ENCODE peak calls at places on chromosomes 7 and 10, in eight cellular contexts. G is prostate gland; Q is Panc1; T is right cardiac atrium; F is H1; P is neural progenitor cell; K is GM23338; A is CD8-positive, alpha-beta T cell. V is an unnamed sample. For H3K4me1, the result is how much of the 10 kb centered on the place peaks cover.

GRCh38 chr7:27933691-27934565 is 194.0 kb downstream of the TAX1BP1 start:
- DNase-seq in F (no peak), P (peak), A (no peak), Q (no peak), K (peak), T (no peak), G (no peak), V (no peak)

GRCh38 chr7:157276731-157277562 is 59.9 kb upstream of the DNAJB6 start:
- DNase-seq in K (no peak), G (no peak), F (peak), P (no peak), A (no peak), T (no peak), Q (no peak), V (peak)

GRCh38 chr10:102119417-102120141 is 589 bp downstream of the LDB1 start:
- DNase-seq in G (peak), T (peak), P (peak), F (peak), Q (no peak), K (peak), A (no peak), V (peak)

GRCh38 chr10:109103278-109103677 is 820.0 kb downstream of the XPNPEP1 start:
- DNase-seq in G (no peak), Q (no peak), K (no peak), A (no peak), F (no peak), P (no peak), T (no peak), V (no peak)

GRCh38 chr7:121395494-121395960 is 581 bp downstream of the FAM3C start:
- DNase-seq in K (peak), G (no peak), T (no peak), P (peak), Q (no peak), A (peak), F (no peak), V (no peak)

GRCh38 chr7:158073845-158074840 is 513.5 kb downstream of the PTPRN2 start:
- DNase-seq in K (no peak), Q (no peak), A (no peak), F (no peak), P (no peak), G (no peak), T (no peak), V (peak)

GRCh38 chr10:23439920-23440875 is 1.3 kb downstream of the OTUD1 start:
- DNase-seq in A (no peak), Q (no peak), F (peak), G (peak), P (peak), T (peak), K (peak), V (peak)

GRCh38 chr7:130878785-130879184 is 144.8 kb upstream of the KLF14 start:
- DNase-seq in K (no peak), A (no peak), F (no peak), G (no peak), T (no peak), P (no peak), Q (no peak), V (no peak)

GRCh38 chr7:144437370-144438191 is 34.1 kb upstream of the NOBOX start:
- DNase-seq in G (peak), A (peak), F (peak), Q (peak), T (peak), K (peak), P (peak), V (no peak)

GRCh38 chr7:25326466-25327156 is 98.3 kb upstream of the NPVF start:
- DNase-seq in K (no peak), G (no peak), Q (no peak), P (peak), F (no peak), A (no peak), T (no peak), V (no peak)

GRCh38 chr10:30974773-30975386 is 56.8 kb downstream of the ZNF438 start:
- DNase-seq in Q (no peak), F (no peak), T (no peak), P (no peak), A (no peak), G (no peak), K (no peak), V (no peak)

GRCh38 chr10:89414879-89415821 is 782 bp downstream of the IFIT5 start:
- DNase-seq in G (peak), F (peak), K (peak), T (peak), Q (no peak), P (peak), A (peak), V (peak)

GRCh38 chr10:132524443-132525285 is 12.9 kb upstream of the INPP5A start:
- DNase-seq in K (no peak), Q (no peak), T (no peak), A (no peak), F (no peak), P (no peak), G (no peak), V (peak)

GRCh38 chr7:5594616-5595544 is 171.2 kb upstream of the TNRC18 start:
- DNase-seq in Q (peak), T (peak), P (peak), G (no peak), K (peak), A (no peak), F (peak), V (no peak)

GRCh38 chr7:92586403-92586802 is 3.8 kb downstream of the FAM133B start:
- DNase-seq in G (no peak), F (no peak), Q (no peak), K (no peak), P (no peak), T (no peak), A (no peak), V (no peak)

GRCh38 chr7:148773344-148773743 is 74.6 kb downstream of the CUL1 start:
- DNase-seq in A (peak), T (no peak), Q (no peak), G (no peak), K (no peak), P (no peak), F (no peak), V (no peak)

GRCh38 chr10:112953760-112954159 is 3.7 kb downstream of the TCF7L2 start:
- DNase-seq in G (no peak), K (no peak), Q (no peak), A (no peak), P (no peak), F (no peak), T (no peak), V (no peak)

GRCh38 chr10:75432763-75433162 is 1.3 kb downstream of the LRMDA start:
- DNase-seq in T (no peak), K (no peak), F (no peak), Q (no peak), A (no peak), P (peak), G (no peak), V (no peak)

GRCh38 chr7:51366172-51366728 is 49.6 kb upstream of the COBL start:
- DNase-seq in F (no peak), Q (no peak), G (no peak), K (no peak), A (no peak), T (no peak), P (no peak), V (no peak)

DNA sequence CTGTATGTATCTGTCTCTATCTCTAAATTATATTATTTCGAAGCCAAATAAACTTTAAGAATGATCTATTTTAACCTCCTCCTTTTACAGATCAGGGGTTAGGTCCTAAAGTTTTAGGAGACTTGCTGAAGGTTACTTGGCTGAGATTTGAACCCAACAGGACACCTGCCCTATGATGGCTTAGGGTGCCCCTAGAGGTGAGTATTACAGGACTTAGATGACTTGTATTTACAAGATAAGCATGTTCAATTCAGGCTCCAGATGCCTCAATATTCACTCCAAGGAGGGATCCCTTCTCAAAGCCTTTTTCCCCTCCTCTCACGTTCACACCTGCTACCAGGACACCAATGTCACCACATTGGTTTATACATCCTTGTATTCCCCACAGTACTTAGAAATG is 872.4 kb upstream of the AUTS2 start:
- DNase-seq in P (no peak), F (no peak), Q (no peak), G (no peak), K (no peak), A (no peak), T (no peak), V (no peak)
- H3K4me1 ChIP-seq in P (under half), F (under half), Q (under half), G (under half), K (under half), A (under half), T (under half), V (under half)

DNA sequence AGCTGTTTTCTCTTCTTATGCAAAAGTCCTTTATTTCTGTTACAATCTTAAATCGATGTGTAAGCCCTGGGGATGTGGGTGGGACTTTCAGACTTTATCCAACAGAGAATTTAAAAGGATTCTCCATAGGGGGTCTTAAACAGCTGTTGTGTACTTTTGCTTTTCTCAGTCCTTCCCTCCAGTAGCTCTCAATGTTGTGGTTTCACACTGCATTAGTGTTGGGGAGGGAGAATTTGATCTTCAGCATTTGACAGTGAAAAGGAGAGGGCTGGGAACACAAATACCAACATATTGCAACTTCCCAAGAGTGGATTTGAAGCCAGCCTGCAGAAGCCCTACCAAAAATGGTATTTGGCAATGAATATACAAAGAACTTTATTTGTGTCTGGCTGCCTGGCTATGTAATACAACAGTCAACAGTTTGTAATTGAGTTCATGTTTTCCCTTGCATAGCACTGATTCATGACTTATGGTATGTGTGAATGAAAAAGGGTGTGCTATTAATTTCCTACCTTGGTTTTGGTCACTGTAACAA is 80.1 kb upstream of the CAPZA2 start:
- DNase-seq in T (no peak), G (no peak), F (no peak), P (peak), Q (no peak), A (no peak), K (peak), V (no peak)
- H3K4me1 ChIP-seq in T (under half), G (under half), F (under half), P (under half), Q (under half), A (under half), K (under half), V (under half)

DNA sequence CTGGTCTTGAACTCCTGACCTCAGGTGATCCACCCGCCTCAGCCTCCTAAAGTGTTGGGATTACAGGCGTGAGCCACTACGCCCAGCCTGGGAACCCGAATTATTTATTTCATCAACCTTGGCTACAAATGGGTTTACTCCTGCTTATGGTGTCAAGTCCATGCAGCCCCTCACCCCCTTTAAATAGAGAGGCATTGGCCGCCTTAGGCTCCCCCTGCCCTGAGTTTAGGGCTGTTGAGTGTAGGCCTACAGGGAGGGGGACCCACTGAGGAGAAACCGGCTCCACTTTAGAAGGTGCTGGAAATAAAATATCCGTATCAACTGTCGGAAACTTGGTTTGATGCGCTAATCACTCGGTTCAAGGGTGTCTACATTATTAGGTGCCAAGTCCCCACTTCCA is 8.7 kb upstream of the SP8 start:
- DNase-seq in A (no peak), Q (no peak), F (peak), T (no peak), P (no peak), K (peak), G (no peak), V (no peak)
- H3K4me1 ChIP-seq in A (under half), Q (under half), F (under half), T (under half), P (half or more), K (half or more), G (under half), V (under half)

GRCh38 chr7:90006988-90007387 is 147.3 kb upstream of the STEAP1 start:
- DNase-seq in P (no peak), G (no peak), F (no peak), K (no peak), Q (no peak), T (no peak), A (no peak), V (no peak)
- H3K4me1 ChIP-seq in P (under half), G (under half), F (under half), K (under half), Q (under half), T (under half), A (under half), V (under half)

GRCh38 chr10:44934416-44935200 is 23.5 kb downstream of the TMEM72 start:
- DNase-seq in A (no peak), T (peak), G (no peak), K (no peak), Q (no peak), P (no peak), F (peak), V (peak)

GRCh38 chr10:44932338-44933116 is 21.4 kb downstream of the TMEM72 start:
- DNase-seq in G (peak), F (peak), K (peak), T (peak), P (peak), Q (peak), A (peak), V (peak)

GRCh38 chr10:44933451-44933850 is 22.3 kb downstream of the TMEM72 start:
- DNase-seq in G (no peak), F (no peak), T (no peak), K (no peak), A (no peak), P (no peak), Q (no peak), V (peak)

GRCh38 chr10:44933117-44933450 is 21.9 kb downstream of the TMEM72 start:
- DNase-seq in A (no peak), Q (no peak), P (no peak), F (no peak), G (no peak), K (no peak), T (no peak), V (peak)

GRCh38 chr10:44933922-44934321 is 22.8 kb downstream of the TMEM72 start:
- DNase-seq in K (no peak), Q (no peak), A (no peak), G (no peak), T (no peak), P (no peak), F (peak), V (peak)
- H3K4me1 ChIP-seq in K (under half), Q (under half), A (under half), G (under half), T (under half), P (under half), F (under half), V (under half)

GRCh38 chr7:133050200-133050995 is 31.5 kb downstream of the CHCHD3 start:
- DNase-seq in G (no peak), Q (no peak), K (no peak), A (no peak), T (no peak), P (no peak), F (no peak), V (no peak)

GRCh38 chr7:133052357-133052756 is 29.5 kb downstream of the CHCHD3 start:
- DNase-seq in Q (no peak), F (no peak), A (no peak), K (no peak), G (no peak), P (no peak), T (no peak), V (no peak)

GRCh38 chr7:133051719-133052118 is 30.2 kb downstream of the CHCHD3 start:
- DNase-seq in P (no peak), Q (no peak), K (no peak), F (no peak), A (no peak), G (no peak), T (no peak), V (no peak)

GRCh38 chr7:133052826-133053225 is 29.1 kb downstream of the CHCHD3 start:
- DNase-seq in G (no peak), F (no peak), K (no peak), T (no peak), A (no peak), Q (no peak), P (no peak), V (no peak)

DNA sequence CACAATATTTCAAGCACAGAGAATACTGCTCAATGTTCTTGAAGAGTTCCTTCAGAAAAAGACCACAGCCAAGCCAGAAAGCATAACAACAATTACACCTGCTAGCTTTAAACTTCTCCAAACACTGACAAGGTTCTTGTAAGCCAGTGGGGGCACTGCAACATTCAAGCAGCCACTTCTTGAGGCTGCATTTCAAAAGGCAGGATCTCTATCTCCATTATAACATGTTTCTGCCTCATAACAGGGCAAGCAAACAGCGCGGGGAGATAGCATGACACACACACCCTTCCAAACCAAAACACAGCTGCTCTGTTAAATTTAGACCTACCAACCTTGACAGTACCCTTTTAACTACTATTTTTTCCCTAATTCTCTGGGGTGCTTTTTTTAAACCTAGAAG is 30.8 kb downstream of the CHCHD3 start:
- DNase-seq in T (no peak), K (peak), A (no peak), P (peak), Q (no peak), G (no peak), F (no peak), V (no peak)
- H3K4me1 ChIP-seq in T (under half), K (under half), A (under half), P (under half), Q (under half), G (under half), F (under half), V (under half)

DNA sequence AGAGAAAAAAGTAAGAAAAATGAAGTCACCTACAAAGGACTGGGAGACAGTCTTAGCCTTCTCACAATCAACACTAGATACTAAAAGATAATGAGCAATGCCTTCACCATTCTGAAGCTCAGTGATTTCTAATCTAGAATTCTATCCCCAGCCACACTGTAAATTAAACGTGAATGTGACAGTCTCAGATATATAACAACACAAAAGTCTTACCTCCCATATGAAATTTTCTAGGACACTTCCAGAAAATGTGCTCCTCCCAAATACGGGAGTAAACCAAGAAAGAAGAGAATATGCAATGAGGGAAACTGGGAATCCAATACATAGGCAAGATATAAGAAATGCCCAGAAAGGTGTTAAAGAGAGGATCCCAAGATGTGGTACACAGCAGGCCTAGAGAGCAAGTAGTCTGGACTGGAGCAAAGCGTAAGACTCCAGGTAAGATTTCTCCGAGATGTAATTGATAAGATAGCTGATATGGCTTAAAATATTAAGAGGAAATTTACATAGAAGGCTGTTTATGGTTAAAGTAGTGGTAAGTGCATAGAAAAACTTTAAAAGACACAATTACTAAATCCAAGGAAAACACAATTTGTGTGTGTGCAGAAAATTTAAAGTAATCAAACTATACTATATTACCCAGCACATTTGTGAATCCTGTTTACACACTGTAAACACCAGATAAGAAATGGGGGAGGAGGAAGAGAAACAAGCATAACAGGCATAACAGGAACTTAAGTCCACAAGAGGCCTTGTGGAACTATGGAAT is 44.1 kb downstream of the SGMS1 start:
- DNase-seq in K (no peak), P (no peak), T (no peak), A (no peak), Q (no peak), F (no peak), G (peak), V (no peak)
- H3K4me1 ChIP-seq in K (half or more), P (under half), T (under half), A (under half), Q (under half), F (under half), G (under half), V (under half)

GRCh38 chr7:141763797-141764196 is at the start of gene TAS2R3:
- DNase-seq in F (no peak), K (no peak), T (no peak), A (no peak), Q (no peak), P (no peak), G (no peak), V (no peak)
- H3K4me1 ChIP-seq in F (under half), K (under half), T (under half), A (under half), Q (under half), P (under half), G (under half), V (under half)